ENCODE peak calls at places on chromosomes 11 and 22, in seven cellular contexts. U is choroid plexus epithelial cell, K is body of pancreas, B is colonic mucosa, F is astrocyte of the spinal cord, L is HFF-Myc, Z is BJ. A is an unnamed sample.

GRCh38 chr11:34809191-34810106 is 106.7 kb downstream of the APIP start:
- DNase-seq in U (peak; percentile 11), K (no peak), B (no peak), F (no peak), L (no peak), Z (no peak), A (no peak)

GRCh38 chr11:12812849-12813248 is 138.6 kb downstream of the TEAD1 start:
- DNase-seq in U (no peak), K (no peak), B (no peak), F (no peak), L (no peak), Z (no peak), A (no peak)

GRCh38 chr11:76590631-76590950 is 80.0 kb downstream of the LRRC32 start:
- DNase-seq in U (no peak), K (no peak), B (no peak), F (no peak), L (no peak), Z (no peak), A (no peak)

GRCh38 chr11:70506986-70507385 is 108.7 kb downstream of the CTTN start:
- DNase-seq in U (no peak), K (no peak), B (no peak), F (no peak), L (no peak), Z (no peak), A (no peak)

GRCh38 chr11:37560346-37560745 is 962.3 kb upstream of the RAG2 start:
- DNase-seq in U (no peak), K (no peak), B (no peak), F (no peak), L (no peak), Z (no peak), A (no peak)

GRCh38 chr11:104776501-104777170 is 121.6 kb downstream of the CASP12 start:
- DNase-seq in U (peak; percentile 26), K (no peak), B (no peak), F (no peak), L (no peak), Z (no peak), A (no peak)

GRCh38 chr11:117121176-117121575 is 22.9 kb upstream of the PAFAH1B2 start:
- DNase-seq in U (no peak), K (no peak), B (no peak), F (no peak), L (no peak), Z (no peak), A (no peak)

GRCh38 chr11:1369371-1370005 is 20.2 kb upstream of the BRSK2 start:
- DNase-seq in U (no peak), K (no peak), B (no peak), F (no peak), L (no peak), Z (no peak), A (no peak)

GRCh38 chr22:24728790-24729637 is 45.5 kb downstream of the PIWIL3 start:
- DNase-seq in U (peak; percentile 94), K (peak; percentile 22), B (no peak), F (peak; percentile 54), L (no peak), Z (no peak), A (peak; percentile 10)

GRCh38 chr11:106668147-106668546 is 350.1 kb downstream of the GUCY1A2 start:
- DNase-seq in U (peak; percentile 79), K (no peak), B (no peak), F (peak; percentile 75), L (peak; percentile 41), Z (peak; percentile 5), A (no peak)

GRCh38 chr22:20031732-20032406 is 11.0 kb downstream of the TANGO2 start:
- DNase-seq in U (no peak), K (no peak), B (peak; percentile 78), F (no peak), L (no peak), Z (no peak), A (no peak)

GRCh38 chr11:78239781-78240180 is 51.1 kb downstream of the USP35 start:
- DNase-seq in U (no peak), K (no peak), B (no peak), F (no peak), L (no peak), Z (no peak), A (no peak)

GRCh38 chr11:118358071-118358470 is 1.3 kb upstream of the UBE4A start:
- DNase-seq in U (no peak), K (no peak), B (no peak), F (no peak), L (peak; percentile 60), Z (no peak), A (no peak)

GRCh38 chr11:17209939-17210245 is 2.1 kb upstream of the PIK3C2A start:
- DNase-seq in U (no peak), K (no peak), B (no peak), F (no peak), L (no peak), Z (no peak), A (no peak)

GRCh38 chr11:17206448-17206847 is 1.3 kb downstream of the PIK3C2A start:
- DNase-seq in U (no peak), K (no peak), B (peak; percentile 23), F (no peak), L (no peak), Z (no peak), A (no peak)

GRCh38 chr11:17208257-17208999 is 642 bp upstream of the PIK3C2A start:
- DNase-seq in U (peak; percentile 80), K (peak; percentile 85), B (peak; percentile 74), F (peak; percentile 79), L (peak; percentile 35), Z (no peak), A (no peak)

GRCh38 chr11:17207317-17208256 is at the start of gene PIK3C2A:
- DNase-seq in U (peak; percentile 95), K (peak; percentile 98), B (peak; percentile 97), F (peak; percentile 94), L (peak; percentile 64), Z (peak; percentile 41), A (peak; percentile 75)
- H3K4me3 ChIP-seq in U (peak within 1 kb of the TSS; percentile 95), K (peak within 1 kb of the TSS; percentile 86), B (peak within 1 kb of the TSS; percentile 64), F (peak within 1 kb of the TSS; percentile 92), L (peak within 1 kb of the TSS; percentile 90), Z (peak within 1 kb of the TSS; percentile 55), A (peak within 1 kb of the TSS; percentile 67)

GRCh38 chr22:37306494-37306829 is 24.2 kb downstream of the CYTH4 start:
- DNase-seq in U (no peak), K (no peak), B (no peak), F (no peak), L (no peak), Z (no peak), A (no peak)

GRCh38 chr22:37310075-37310606 is 27.8 kb downstream of the CYTH4 start:
- DNase-seq in U (no peak), K (no peak), B (no peak), F (no peak), L (no peak), Z (no peak), A (no peak)

GRCh38 chr22:37310815-37311595 is 28.7 kb downstream of the CYTH4 start:
- DNase-seq in U (no peak), K (peak; percentile 62), B (no peak), F (no peak), L (no peak), Z (no peak), A (no peak)

GRCh38 chr22:37309221-37310074 is 27.1 kb downstream of the CYTH4 start:
- DNase-seq in U (peak; percentile 29), K (no peak), B (no peak), F (no peak), L (no peak), Z (no peak), A (no peak)

DNA sequence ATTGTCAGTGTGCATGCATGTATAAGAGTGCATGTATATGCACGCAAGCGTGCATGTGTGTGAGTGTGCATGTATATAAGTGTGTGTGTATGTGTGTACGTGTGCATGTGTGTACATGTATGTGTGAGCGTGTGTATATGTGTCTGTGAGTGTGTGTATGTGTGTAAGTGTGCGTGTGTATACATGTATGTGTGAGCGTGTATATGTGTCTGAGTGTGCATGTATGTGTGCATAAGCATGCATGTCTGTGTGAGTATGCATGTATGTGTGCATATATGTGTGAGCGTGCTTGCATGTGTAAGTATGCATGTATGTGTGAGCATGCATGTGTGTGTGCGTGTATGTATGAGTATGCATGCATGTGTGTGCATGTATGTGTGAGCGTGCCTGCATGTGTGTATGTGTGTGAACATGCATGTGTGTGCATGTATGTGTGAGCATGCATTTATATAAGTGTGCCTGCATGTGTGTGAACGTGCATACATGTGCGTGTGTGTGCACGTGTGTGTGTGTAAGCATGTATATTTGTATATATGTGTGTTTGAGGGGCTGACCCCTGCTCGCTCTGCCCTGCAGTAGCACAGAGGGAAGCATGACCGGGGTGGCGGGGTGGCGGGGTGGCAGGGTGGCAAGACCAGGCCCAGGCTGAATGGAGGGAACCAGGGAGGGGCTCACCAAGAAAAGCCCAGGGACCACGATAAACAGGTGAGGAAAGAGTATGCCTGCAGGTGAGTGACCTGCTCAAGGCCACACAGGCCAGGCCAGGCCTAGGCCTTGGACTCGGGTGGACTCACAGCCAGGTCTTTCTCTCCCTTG is 26.3 kb downstream of the CYTH4 start:
- DNase-seq in U (no peak), K (no peak), B (no peak), F (no peak), L (no peak), Z (no peak), A (no peak)
- H3K4me3 ChIP-seq in U (no peak overlapping the region), K (no peak overlapping the region), B (no peak overlapping the region), F (no peak overlapping the region), L (no peak overlapping the region), Z (no peak overlapping the region), A (no peak overlapping the region)

GRCh38 chr11:67397986-67398660 is 3.5 kb downstream of the PPP1CA start:
- DNase-seq in U (no peak), K (no peak), B (no peak), F (no peak), L (no peak), Z (no peak), A (no peak)

GRCh38 chr11:67400251-67400941 is 1.3 kb downstream of the PPP1CA start:
- DNase-seq in U (no peak), K (no peak), B (peak; percentile 53), F (no peak), L (no peak), Z (no peak), A (no peak)

GRCh38 chr11:67400942-67401494 is 640 bp downstream of the PPP1CA start:
- DNase-seq in U (no peak), K (no peak), B (no peak), F (no peak), L (no peak), Z (no peak), A (no peak)

GRCh38 chr11:67397536-67397935 is 4.1 kb downstream of the PPP1CA start:
- DNase-seq in U (no peak), K (no peak), B (no peak), F (no peak), L (no peak), Z (no peak), A (no peak)

GRCh38 chr11:67398661-67399563 is 2.7 kb downstream of the PPP1CA start:
- DNase-seq in U (no peak), K (no peak), B (no peak), F (no peak), L (no peak), Z (no peak), A (no peak)
- H3K4me3 ChIP-seq in U (no peak overlapping the region), K (no peak overlapping the region), B (no peak overlapping the region), F (no peak overlapping the region), L (no peak overlapping the region), Z (no peak overlapping the region), A (no peak overlapping the region)

DNA sequence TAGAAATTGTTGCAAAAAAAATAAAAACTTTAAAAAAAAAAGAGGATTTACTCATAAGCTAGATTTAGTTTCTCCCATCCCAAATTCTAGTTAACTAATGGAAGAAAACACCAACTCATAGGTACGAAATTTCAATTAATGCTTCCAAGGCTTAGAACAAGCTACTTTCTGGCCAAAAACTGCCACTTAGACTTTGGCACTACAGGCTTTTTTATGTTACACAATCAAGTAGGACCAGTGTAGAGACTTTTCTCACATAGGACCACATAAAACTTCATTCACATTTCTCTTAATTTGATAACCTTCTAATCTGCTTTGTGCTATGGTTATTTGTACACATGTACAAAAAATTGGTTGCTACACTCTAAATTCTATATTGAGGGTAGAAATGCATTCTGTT is 3.1 kb downstream of the ST13 start:
- DNase-seq in U (no peak), K (no peak), B (no peak), F (no peak), L (no peak), Z (no peak), A (no peak)
- H3K4me3 ChIP-seq in U (no peak overlapping the region), K (no peak overlapping the region), B (no peak overlapping the region), F (no peak overlapping the region), L (peak overlapping the region; percentile 87), Z (no peak overlapping the region), A (no peak overlapping the region)

A was measured in skeletal muscle cell.